ENCODE peak calls at places on chromosomes 6 and 20, in five cellular contexts. G is GM04504, P is cardiac muscle cell, R is AG04450, Z is ACHN. S is an unnamed sample.

GRCh38 chr6:6565069-6565468 is 23.5 kb upstream of the LY86 start:
- DNase-seq in G (no peak), P (no peak), R (no peak), Z (no peak), S (no peak)

GRCh38 chr20:51368461-51369211 is 173.9 kb downstream of the NFATC2 start:
- DNase-seq in G (no peak), P (no peak), R (no peak), Z (no peak), S (no peak)

GRCh38 chr20:1624811-1625690 is 5.2 kb upstream of the SIRPB1 start:
- DNase-seq in G (no peak), P (no peak), R (no peak), Z (no peak), S (no peak)

GRCh38 chr20:20824924-20825584 is 112.6 kb upstream of the RALGAPA2 start:
- DNase-seq in G (no peak), P (peak; percentile 69), R (no peak), Z (peak; percentile 29), S (peak; percentile 49)

GRCh38 chr20:52847739-52848359 is 124.3 kb upstream of the TSHZ2 start:
- DNase-seq in G (no peak), P (no peak), R (no peak), Z (no peak), S (no peak)

GRCh38 chr20:17806107-17806506 is 106.3 kb downstream of the BANF2 start:
- DNase-seq in G (no peak), P (no peak), R (no peak), Z (no peak), S (no peak)

GRCh38 chr6:72826033-72826432 is 204.2 kb downstream of the KCNQ5 start:
- DNase-seq in G (no peak), P (no peak), R (no peak), Z (no peak), S (no peak)

GRCh38 chr6:126444874-126445273 is 105.0 kb downstream of the CENPW start:
- DNase-seq in G (no peak), P (no peak), R (no peak), Z (no peak), S (no peak)

GRCh38 chr6:166460473-166461437 is 78.0 kb upstream of the MPC1 start:
- DNase-seq in G (no peak), P (no peak), R (no peak), Z (no peak), S (no peak)

GRCh38 chr6:41634657-41635056 is 3.6 kb upstream of the MDFI start:
- DNase-seq in G (no peak), P (no peak), R (no peak), Z (no peak), S (no peak)

S was measured in A549.